ENCODE peak calls at places on chromosomes 12 and 14, in ten cellular contexts. V is lower lobe of right lung; O is endodermal cell; Q is ovary; L is suprapubic skin; H is heart left ventricle; U is AG04450; W is left lung; K is mammary epithelial cell; N is CD8-positive, alpha-beta T cell. J is an unnamed sample.

GRCh38 chr14:67464377-67464776 is 24.1 kb downstream of the TMEM229B start:
- DNase-seq in V (no peak), O (peak; percentile 38), Q (no peak), L (no peak), H (no peak), U (no peak), W (no peak), K (no peak), N (peak; percentile 72), J (no peak)

GRCh38 chr14:80973918-80974317 is 18.5 kb downstream of the TSHR start:
- DNase-seq in V (no peak), O (no peak), Q (no peak), L (no peak), H (no peak), U (no peak), W (no peak), K (no peak), N (no peak), J (no peak)

GRCh38 chr12:43750814-43751213 is 7.8 kb downstream of the PUS7L start:
- DNase-seq in V (no peak), O (no peak), Q (no peak), L (no peak), H (no peak), U (no peak), W (no peak), K (no peak), N (no peak), J (no peak)

GRCh38 chr12:7933255-7933726 is 2.7 kb downstream of the SLC2A3 start:
- DNase-seq in V (peak; percentile 66), O (peak; percentile 92), Q (peak; percentile 83), L (peak; percentile 84), H (peak; percentile 83), U (peak; percentile 91), W (no peak), K (peak; percentile 85), N (peak; percentile 77), J (peak; percentile 69)

GRCh38 chr14:32709072-32709471 is 229.6 kb upstream of the NPAS3 start:
- DNase-seq in V (no peak), O (no peak), Q (peak; percentile 57), L (no peak), H (no peak), U (peak; percentile 36), W (no peak), K (peak; percentile 49), N (no peak), J (no peak)

GRCh38 chr14:35558680-35559079 is 24.7 kb downstream of the INSM2 start:
- DNase-seq in V (no peak), O (peak; percentile 49), Q (no peak), L (no peak), H (no peak), U (no peak), W (no peak), K (no peak), N (no peak), J (no peak)

GRCh38 chr12:16347391-16348298 is at the start of gene MGST1:
- DNase-seq in V (peak; percentile 90), O (peak; percentile 98), Q (peak; percentile 16), L (peak; percentile 76), H (peak; percentile 61), U (no peak), W (peak; percentile 95), K (peak; percentile 71), N (no peak), J (peak; percentile 47)

GRCh38 chr14:96086032-96086431 is 46.9 kb downstream of the C14orf132 start:
- DNase-seq in V (no peak), O (no peak), Q (no peak), L (no peak), H (no peak), U (peak; percentile 34), W (no peak), K (peak; percentile 73), N (no peak), J (no peak)

DNA sequence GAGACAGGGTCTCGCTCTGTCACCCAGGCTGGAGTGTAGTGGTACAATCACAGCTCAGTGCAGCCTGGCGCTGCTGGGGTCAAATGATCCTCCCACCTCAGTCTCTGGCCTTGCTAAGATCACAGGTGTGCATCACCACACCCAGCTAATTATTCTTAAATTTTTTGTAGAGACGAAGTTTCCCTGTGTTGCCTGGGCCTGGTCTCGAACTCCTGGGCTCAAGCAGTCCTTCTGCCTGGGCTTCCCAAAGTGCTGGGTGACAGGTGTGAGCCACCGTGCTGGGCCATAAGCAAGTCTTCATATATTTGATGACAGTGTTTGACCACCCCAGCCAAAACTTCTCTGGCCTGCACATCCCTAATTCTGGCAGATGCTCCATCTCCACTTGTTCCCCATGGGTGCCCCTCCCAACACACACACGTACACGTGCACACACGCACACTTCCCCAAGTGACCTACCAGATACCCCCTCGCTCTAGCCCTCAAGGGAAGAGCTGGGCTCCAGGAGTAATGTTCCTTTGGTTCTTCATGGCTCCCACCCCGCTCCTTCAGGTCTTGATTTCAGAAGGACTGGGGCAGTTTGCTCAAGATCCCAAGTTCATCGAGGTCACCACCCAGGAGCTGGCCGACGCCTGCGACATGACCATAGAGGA is 104.3 kb upstream of the FKBP4 start:
- DNase-seq in V (no peak), O (no peak), Q (no peak), L (no peak), H (no peak), U (no peak), W (no peak), K (no peak), N (no peak), J (no peak)
- H3K4me3 ChIP-seq in V (peak overlapping the region; percentile 49), O (peak overlapping the region; percentile 81), Q (peak overlapping the region; percentile 18), L (peak overlapping the region; percentile 56), H (peak overlapping the region; percentile 32), U (peak overlapping the region; percentile 32), W (peak overlapping the region; percentile 47), K (no peak overlapping the region), N (peak overlapping the region; percentile 50), J (peak overlapping the region; percentile 57)

DNA sequence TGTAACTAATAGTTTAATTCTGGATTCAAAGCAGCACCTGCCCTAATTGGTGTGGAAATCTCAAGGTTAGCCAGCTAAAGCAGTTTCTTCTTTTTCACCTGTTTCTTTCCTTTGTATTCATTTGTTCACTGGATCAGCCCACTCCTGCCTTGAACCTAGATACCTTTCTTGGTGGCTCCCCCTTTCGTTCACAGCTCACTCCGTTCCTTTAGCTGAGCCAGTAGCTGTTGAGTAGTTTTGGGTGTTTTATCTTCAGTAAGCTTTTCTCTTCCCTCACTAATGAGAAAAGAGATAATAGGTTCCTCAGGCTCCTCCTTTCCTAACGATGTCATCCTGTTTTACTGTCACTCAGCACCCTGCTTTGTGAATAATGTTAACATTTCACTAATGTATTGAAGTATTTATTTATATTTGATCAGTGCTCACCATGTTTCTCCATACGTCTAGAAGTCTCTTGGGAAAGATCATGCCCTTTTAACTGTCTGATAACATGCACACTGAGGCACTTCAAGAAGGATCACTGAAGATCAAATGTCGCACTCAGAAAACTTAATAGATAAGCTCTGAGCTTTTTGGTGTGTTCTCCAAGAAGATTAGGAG is 121.1 kb downstream of the TGFB3 start:
- DNase-seq in V (no peak), O (peak; percentile 59), Q (no peak), L (no peak), H (no peak), U (no peak), W (no peak), K (no peak), N (no peak), J (no peak)
- H3K27ac ChIP-seq in V (no peak overlapping the region), O (no peak overlapping the region), Q (no peak overlapping the region), L (no peak overlapping the region), H (no peak overlapping the region), U (no peak overlapping the region), W (no peak overlapping the region), K (peak overlapping the region; percentile 31), N (no peak overlapping the region), J (no peak overlapping the region)

DNA sequence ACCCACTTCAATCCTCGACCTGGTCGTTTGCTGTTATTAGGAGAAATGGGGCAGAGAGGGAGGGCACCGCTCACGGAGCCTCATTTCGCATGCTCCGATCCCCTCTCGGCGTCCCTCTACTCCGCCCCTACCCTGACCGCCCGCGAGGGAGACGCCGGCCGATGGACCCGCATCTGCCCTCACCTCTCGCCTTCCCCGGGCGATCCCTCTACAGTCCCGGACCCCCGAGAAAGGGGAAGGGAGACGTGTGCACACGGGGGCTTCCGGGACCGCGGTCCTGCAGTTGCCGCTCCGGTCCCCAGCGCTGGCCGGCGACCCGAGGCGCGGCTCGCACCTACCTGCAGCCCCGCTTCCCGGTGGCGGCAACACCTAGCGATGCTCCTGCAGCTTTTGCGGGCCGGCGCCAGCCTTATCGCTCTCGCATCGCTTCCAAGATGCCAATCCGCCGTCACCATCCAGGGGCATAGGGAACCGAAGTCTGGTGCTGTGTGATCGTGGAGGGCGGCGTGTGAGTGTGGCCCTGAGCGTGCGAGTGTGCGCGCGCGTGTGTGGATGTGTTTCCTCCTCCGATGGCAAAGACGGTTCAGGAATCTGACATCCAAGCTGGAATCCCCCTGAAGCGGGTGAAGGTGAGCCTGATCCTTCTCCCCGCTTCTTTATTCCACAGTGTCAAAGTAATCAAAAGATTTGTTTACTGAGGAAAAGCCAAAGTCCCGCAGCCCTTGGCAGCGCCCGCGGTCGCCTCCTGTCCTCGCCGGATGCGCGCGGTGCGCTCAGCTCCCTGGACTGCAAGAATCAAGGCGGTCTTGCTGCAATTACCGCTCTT is 69.1 kb upstream of the USP15 start:
- DNase-seq in V (peak; percentile 48), O (peak; percentile 87), Q (no peak), L (no peak), H (peak; percentile 33), U (peak; percentile 1), W (peak; percentile 86), K (no peak), N (peak; percentile 53), J (no peak)
- H3K4me3 ChIP-seq in V (peak overlapping the region; percentile 46), O (peak overlapping the region; percentile 77), Q (peak overlapping the region; percentile 37), L (peak overlapping the region; percentile 47), H (peak overlapping the region; percentile 33), U (no peak overlapping the region), W (peak overlapping the region; percentile 42), K (peak overlapping the region; percentile 52), N (peak overlapping the region; percentile 65), J (peak overlapping the region; percentile 66)

DNA sequence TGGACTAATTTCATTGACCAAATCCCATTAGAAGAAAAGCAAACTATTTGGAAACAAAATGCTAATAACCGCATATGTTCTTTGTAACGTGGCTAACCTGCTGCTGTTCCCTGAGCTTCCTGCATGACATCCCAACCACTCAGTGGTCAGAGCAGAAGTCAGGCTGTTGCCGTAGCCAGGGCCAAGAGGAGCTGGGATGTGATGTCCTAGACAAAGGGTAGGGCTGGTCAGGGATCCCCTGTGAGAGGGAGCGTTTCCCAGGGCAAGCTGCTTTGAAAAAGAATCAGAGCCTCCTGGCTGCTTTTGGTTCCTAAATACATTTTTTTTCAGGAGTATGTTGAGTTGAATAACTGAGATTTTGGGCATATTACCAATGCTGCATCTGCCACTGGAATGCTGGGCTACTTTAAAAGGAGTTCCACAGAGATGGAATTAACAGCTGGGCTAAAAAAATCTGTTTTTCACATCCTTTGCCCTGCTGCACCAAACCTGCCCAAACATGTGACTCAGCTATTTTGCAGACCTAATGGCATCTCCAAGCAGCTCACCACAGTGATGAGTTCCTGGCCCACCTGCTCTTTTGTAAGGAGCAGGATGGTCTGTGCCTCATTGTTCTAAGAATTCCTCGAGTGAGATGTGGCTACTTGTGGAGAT is 23.9 kb downstream of the ANKRD13A start:
- DNase-seq in V (no peak), O (no peak), Q (no peak), L (no peak), H (no peak), U (peak; percentile 82), W (no peak), K (peak; percentile 21), N (no peak), J (no peak)
- H3K27ac ChIP-seq in V (peak overlapping the region; percentile 19), O (peak overlapping the region; percentile 22), Q (no peak overlapping the region), L (no peak overlapping the region), H (no peak overlapping the region), U (peak overlapping the region; percentile 91), W (no peak overlapping the region), K (peak overlapping the region; percentile 22), N (no peak overlapping the region), J (peak overlapping the region; percentile 82)